ENCODE peak calls at places on chromosome 2, in ten cellular contexts. One of them, this sample, is unnamed.

GRCh38 chr2:35114765-35115164 is 1240.8 kb upstream of the CRIM1 start:
- DNase-seq in ELR: no peak
- DNase-seq in fibroblast of lung: no peak
- DNase-seq in Caco-2: no peak
- DNase-seq in stimulated activated CD4-positive, alpha-beta T cell treated with anti-CD3 and anti-CD28 coated beads, TNF-alpha, amount 100 ng/mL, for 24 hours: no peak
- DNase-seq in cardiac fibroblast: no peak
- DNase-seq in occipital lobe: no peak
- DNase-seq in anterior cingulate cortex: no peak
- DNase-seq in GM19239: no peak
- DNase-seq in HuH-7: peak; percentile 0
- DNase-seq in this sample: no peak

GRCh38 chr2:173750831-173751230 is 214.3 kb downstream of the SP3 start:
- DNase-seq in ELR: no peak
- DNase-seq in fibroblast of lung: no peak
- DNase-seq in Caco-2: no peak
- DNase-seq in stimulated activated CD4-positive, alpha-beta T cell treated with anti-CD3 and anti-CD28 coated beads, TNF-alpha, amount 100 ng/mL, for 24 hours: no peak
- DNase-seq in cardiac fibroblast: no peak
- DNase-seq in occipital lobe: no peak
- DNase-seq in anterior cingulate cortex: no peak
- DNase-seq in GM19239: no peak
- DNase-seq in HuH-7: no peak
- DNase-seq in this sample: no peak

GRCh38 chr2:83561592-83561991 is 897.5 kb downstream of the SUCLG1 start:
- DNase-seq in ELR: no peak
- DNase-seq in fibroblast of lung: no peak
- DNase-seq in Caco-2: no peak
- DNase-seq in stimulated activated CD4-positive, alpha-beta T cell treated with anti-CD3 and anti-CD28 coated beads, TNF-alpha, amount 100 ng/mL, for 24 hours: no peak
- DNase-seq in cardiac fibroblast: no peak
- DNase-seq in occipital lobe: no peak
- DNase-seq in anterior cingulate cortex: no peak
- DNase-seq in GM19239: no peak
- DNase-seq in HuH-7: no peak
- DNase-seq in this sample: no peak

GRCh38 chr2:6423131-6423530 is 442.6 kb downstream of the CMPK2 start:
- DNase-seq in ELR: no peak
- DNase-seq in fibroblast of lung: peak; percentile 30
- DNase-seq in Caco-2: no peak
- DNase-seq in stimulated activated CD4-positive, alpha-beta T cell treated with anti-CD3 and anti-CD28 coated beads, TNF-alpha, amount 100 ng/mL, for 24 hours: no peak
- DNase-seq in cardiac fibroblast: no peak
- DNase-seq in occipital lobe: no peak
- DNase-seq in anterior cingulate cortex: no peak
- DNase-seq in GM19239: no peak
- DNase-seq in HuH-7: no peak
- DNase-seq in this sample: no peak

GRCh38 chr2:42256502-42256901 is 87.3 kb downstream of the EML4 start:
- DNase-seq in ELR: no peak
- DNase-seq in fibroblast of lung: no peak
- DNase-seq in Caco-2: no peak
- DNase-seq in stimulated activated CD4-positive, alpha-beta T cell treated with anti-CD3 and anti-CD28 coated beads, TNF-alpha, amount 100 ng/mL, for 24 hours: no peak
- DNase-seq in cardiac fibroblast: peak; percentile 53
- DNase-seq in occipital lobe: no peak
- DNase-seq in anterior cingulate cortex: no peak
- DNase-seq in GM19239: peak; percentile 21
- DNase-seq in HuH-7: no peak
- DNase-seq in this sample: no peak

GRCh38 chr2:240997856-240998705 is at the start of gene SNED1:
- DNase-seq in ELR: peak; percentile 79
- DNase-seq in fibroblast of lung: peak; percentile 78
- DNase-seq in Caco-2: peak; percentile 72
- DNase-seq in stimulated activated CD4-positive, alpha-beta T cell treated with anti-CD3 and anti-CD28 coated beads, TNF-alpha, amount 100 ng/mL, for 24 hours: no peak
- DNase-seq in cardiac fibroblast: peak; percentile 87
- DNase-seq in occipital lobe: no peak
- DNase-seq in anterior cingulate cortex: no peak
- DNase-seq in GM19239: peak; percentile 77
- DNase-seq in HuH-7: peak; percentile 87
- DNase-seq in this sample: peak; percentile 69

GRCh38 chr2:109422071-109422757 is 191.6 kb downstream of the SEPTIN10 start:
- DNase-seq in ELR: no peak
- DNase-seq in fibroblast of lung: no peak
- DNase-seq in Caco-2: no peak
- DNase-seq in stimulated activated CD4-positive, alpha-beta T cell treated with anti-CD3 and anti-CD28 coated beads, TNF-alpha, amount 100 ng/mL, for 24 hours: no peak
- DNase-seq in cardiac fibroblast: no peak
- DNase-seq in occipital lobe: no peak
- DNase-seq in anterior cingulate cortex: no peak
- DNase-seq in GM19239: no peak
- DNase-seq in HuH-7: no peak
- DNase-seq in this sample: no peak

GRCh38 chr2:41949541-41950439 is 98.0 kb upstream of the PKDCC start:
- DNase-seq in ELR: no peak
- DNase-seq in fibroblast of lung: no peak
- DNase-seq in Caco-2: no peak
- DNase-seq in stimulated activated CD4-positive, alpha-beta T cell treated with anti-CD3 and anti-CD28 coated beads, TNF-alpha, amount 100 ng/mL, for 24 hours: no peak
- DNase-seq in cardiac fibroblast: no peak
- DNase-seq in occipital lobe: no peak
- DNase-seq in anterior cingulate cortex: no peak
- DNase-seq in GM19239: no peak
- DNase-seq in HuH-7: no peak
- DNase-seq in this sample: no peak

GRCh38 chr2:106649306-106649705 is 162.1 kb downstream of the CD8B2 start:
- DNase-seq in ELR: no peak
- DNase-seq in fibroblast of lung: no peak
- DNase-seq in Caco-2: no peak
- DNase-seq in stimulated activated CD4-positive, alpha-beta T cell treated with anti-CD3 and anti-CD28 coated beads, TNF-alpha, amount 100 ng/mL, for 24 hours: no peak
- DNase-seq in cardiac fibroblast: peak; percentile 12
- DNase-seq in occipital lobe: no peak
- DNase-seq in anterior cingulate cortex: no peak
- DNase-seq in GM19239: no peak
- DNase-seq in HuH-7: no peak
- DNase-seq in this sample: no peak

GRCh38 chr2:56232912-56233311 is 49.1 kb downstream of the CCDC85A start:
- DNase-seq in ELR: no peak
- DNase-seq in fibroblast of lung: no peak
- DNase-seq in Caco-2: no peak
- DNase-seq in stimulated activated CD4-positive, alpha-beta T cell treated with anti-CD3 and anti-CD28 coated beads, TNF-alpha, amount 100 ng/mL, for 24 hours: no peak
- DNase-seq in cardiac fibroblast: no peak
- DNase-seq in occipital lobe: no peak
- DNase-seq in anterior cingulate cortex: no peak
- DNase-seq in GM19239: no peak
- DNase-seq in HuH-7: no peak
- DNase-seq in this sample: no peak

This sample was measured in EL.